ENCODE peak calls at places on chromosomes 16 and 17, in six cellular contexts. U is H9, W is colonic mucosa, X is NB4, I is PC-3, H is Calu3. L is an unnamed sample.
A peak's percentile ranks its signal among the peaks of the same experiment; 100 is the strongest.

GRCh38 chr16:80993293-80993691 is 13.4 kb downstream of the CMC2 start:
- DNase-seq in U (no peak), W (no peak), X (no peak), I (no peak), H (peak; percentile 35), L (peak; percentile 67)

GRCh38 chr17:74785981-74786360 is 9.8 kb upstream of the NAT9 start:
- DNase-seq in U (no peak), W (no peak), X (no peak), I (no peak), H (no peak), L (no peak)

GRCh38 chr16:27215660-27216059 is 12.3 kb downstream of the KDM8 start:
- DNase-seq in U (no peak), W (no peak), X (no peak), I (no peak), H (no peak), L (no peak)

GRCh38 chr17:50585346-50585745 is 24.8 kb downstream of the CACNA1G start:
- DNase-seq in U (no peak), W (no peak), X (no peak), I (no peak), H (no peak), L (no peak)

GRCh38 chr16:69892378-69892777 is 58.8 kb upstream of the CLEC18A start:
- DNase-seq in U (no peak), W (no peak), X (no peak), I (no peak), H (no peak), L (no peak)

GRCh38 chr17:50903604-50904521 is 37.7 kb upstream of the TOB1 start:
- DNase-seq in U (no peak), W (no peak), X (no peak), I (peak; percentile 80), H (no peak), L (peak; percentile 63)

GRCh38 chr17:48715496-48716399 is 6.6 kb downstream of the PRAC1 start:
- DNase-seq in U (no peak), W (peak; percentile 58), X (peak; percentile 30), I (peak; percentile 53), H (no peak), L (no peak)

GRCh38 chr17:2947996-2948550 is 115.3 kb downstream of the OR1D5 start:
- DNase-seq in U (peak; percentile 37), W (no peak), X (no peak), I (no peak), H (no peak), L (no peak)

GRCh38 chr17:50621562-50621961 is 13.1 kb upstream of the ABCC3 start:
- DNase-seq in U (no peak), W (no peak), X (no peak), I (no peak), H (no peak), L (no peak)

GRCh38 chr17:16352303-16352837 is 899 bp downstream of the CENPV start:
- DNase-seq in U (peak; percentile 76), W (peak; percentile 73), X (peak; percentile 68), I (no peak), H (peak; percentile 56), L (peak; percentile 20)

GRCh38 chr17:57422574-57423164 is 166.3 kb downstream of the MSI2 start:
- DNase-seq in U (no peak), W (no peak), X (peak; percentile 79), I (peak; percentile 87), H (no peak), L (peak; percentile 93)

GRCh38 chr16:67529639-67530012 is 997 bp downstream of the RIPOR1 start:
- DNase-seq in U (no peak), W (no peak), X (no peak), I (no peak), H (no peak), L (no peak)

GRCh38 chr16:71929048-71929447 is 33.7 kb downstream of the IST1 start:
- DNase-seq in U (no peak), W (no peak), X (no peak), I (no peak), H (no peak), L (peak; percentile 23)

GRCh38 chr16:83615553-83615952 is 192.2 kb upstream of the HSBP1 start:
- DNase-seq in U (no peak), W (no peak), X (no peak), I (no peak), H (no peak), L (peak; percentile 17)

GRCh38 chr17:47072881-47073280 is 93.8 kb upstream of the RPRML start:
- DNase-seq in U (no peak), W (no peak), X (peak; percentile 53), I (no peak), H (no peak), L (no peak)

GRCh38 chr17:50444841-50445715 is 19.1 kb downstream of the ACSF2 start:
- DNase-seq in U (no peak), W (no peak), X (no peak), I (no peak), H (no peak), L (no peak)

GRCh38 chr16:86219655-86220445 is 290.5 kb upstream of the FOXF1 start:
- DNase-seq in U (no peak), W (no peak), X (no peak), I (no peak), H (no peak), L (peak; percentile 38)

GRCh38 chr16:58449768-58450167 is 50.2 kb upstream of the NDRG4 start:
- DNase-seq in U (no peak), W (no peak), X (peak; percentile 88), I (no peak), H (no peak), L (no peak)

GRCh38 chr16:65318138-65318537 is 196.3 kb upstream of the CDH11 start:
- DNase-seq in U (peak; percentile 42), W (no peak), X (no peak), I (no peak), H (no peak), L (no peak)

DNA sequence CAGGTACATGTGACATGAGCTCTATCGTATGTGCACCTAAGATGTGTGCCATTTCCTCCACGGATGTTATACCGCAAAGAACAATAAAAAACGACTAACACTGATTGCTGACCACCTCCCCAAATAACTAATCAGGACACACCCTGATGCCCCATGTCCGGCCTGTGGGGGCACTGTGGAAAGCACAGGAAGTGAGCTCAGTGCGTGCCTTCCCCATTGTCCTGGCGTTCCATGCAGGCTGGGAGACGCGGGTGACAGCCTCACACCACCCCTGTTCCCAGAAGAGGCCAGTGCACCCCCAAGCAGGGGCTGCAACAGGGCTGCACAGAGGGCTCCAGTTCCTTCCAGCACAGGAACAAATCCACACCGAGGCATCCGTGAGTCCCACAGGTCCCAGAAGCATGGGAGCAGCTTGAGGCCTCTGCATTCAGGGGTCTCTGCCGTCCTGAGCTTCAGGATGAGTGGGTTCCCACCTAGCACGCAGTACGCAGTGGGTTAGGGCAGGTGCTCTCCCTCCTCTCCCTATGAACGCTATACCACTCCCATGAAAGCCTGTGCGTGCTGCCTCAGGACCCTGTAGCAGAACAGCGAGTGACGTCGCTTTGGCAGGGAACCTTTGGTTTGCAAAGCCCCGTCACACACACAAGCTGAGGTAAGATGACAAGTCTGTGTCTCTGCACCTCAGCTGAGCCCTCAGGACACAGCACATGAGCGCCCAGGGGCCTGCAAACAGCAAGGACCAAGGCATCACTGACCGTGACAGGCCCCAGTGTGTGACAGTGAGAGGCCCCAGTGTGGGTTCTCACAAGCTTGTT is 117.7 kb downstream of the ZNF778 start:
- DNase-seq in U (no peak), W (no peak), X (no peak), I (no peak), H (no peak), L (no peak)
- TF ChIP-seq CTCF in U (peak; percentile 38), W (no peak), X (no peak), I (peak; percentile 15), H (no peak), L (no peak)

GRCh38 chr17:77266213-77266612 is 125.4 kb downstream of the SEC14L1 start:
- DNase-seq in U (peak; percentile 41), W (no peak), X (no peak), I (no peak), H (no peak), L (no peak)

GRCh38 chr17:77264617-77265230 is 124.0 kb downstream of the SEC14L1 start:
- DNase-seq in U (peak; percentile 38), W (no peak), X (no peak), I (no peak), H (no peak), L (no peak)

GRCh38 chr17:77271421-77271820 is 130.7 kb downstream of the SEC14L1 start:
- DNase-seq in U (no peak), W (no peak), X (no peak), I (no peak), H (no peak), L (no peak)

GRCh38 chr17:77269696-77270681 is 129.2 kb downstream of the SEC14L1 start:
- DNase-seq in U (no peak), W (no peak), X (no peak), I (peak; percentile 43), H (peak; percentile 28), L (no peak)

DNA sequence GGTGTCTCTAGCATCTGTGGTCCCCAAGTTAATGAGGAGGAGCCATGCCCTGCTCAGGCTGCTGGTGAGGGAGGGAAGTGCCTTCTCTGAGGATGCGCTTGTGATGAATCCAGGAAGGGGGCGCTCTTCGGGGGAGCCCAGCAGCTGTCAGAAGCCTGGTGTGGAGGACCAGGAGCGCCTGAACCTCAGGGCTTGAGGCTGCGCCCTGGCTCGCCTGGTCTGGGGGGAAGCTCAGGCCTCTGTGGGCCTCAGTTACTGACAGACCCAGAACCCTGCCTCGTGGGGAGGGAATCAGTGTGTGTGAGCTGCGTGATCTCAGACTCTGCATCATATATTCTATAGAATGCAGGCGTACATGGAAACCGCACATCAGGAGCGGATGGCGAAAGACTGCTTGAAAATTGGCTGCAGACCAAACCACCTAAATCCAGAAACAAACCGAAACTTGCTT is 126.1 kb downstream of the SEC14L1 start:
- DNase-seq in U (peak; percentile 85), W (no peak), X (peak; percentile 55), I (no peak), H (no peak), L (peak; percentile 69)
- TF ChIP-seq CTCF in U (peak; percentile 71), W (no peak), X (peak; percentile 54), I (peak; percentile 60), H (no peak), L (no peak)

GRCh38 chr17:72825218-72825617 is 267.3 kb downstream of the SLC39A11 start:
- DNase-seq in U (no peak), W (no peak), X (no peak), I (no peak), H (no peak), L (no peak)

GRCh38 chr17:72826602-72827001 is 265.9 kb downstream of the SLC39A11 start:
- DNase-seq in U (no peak), W (no peak), X (no peak), I (peak; percentile 63), H (no peak), L (no peak)

DNA sequence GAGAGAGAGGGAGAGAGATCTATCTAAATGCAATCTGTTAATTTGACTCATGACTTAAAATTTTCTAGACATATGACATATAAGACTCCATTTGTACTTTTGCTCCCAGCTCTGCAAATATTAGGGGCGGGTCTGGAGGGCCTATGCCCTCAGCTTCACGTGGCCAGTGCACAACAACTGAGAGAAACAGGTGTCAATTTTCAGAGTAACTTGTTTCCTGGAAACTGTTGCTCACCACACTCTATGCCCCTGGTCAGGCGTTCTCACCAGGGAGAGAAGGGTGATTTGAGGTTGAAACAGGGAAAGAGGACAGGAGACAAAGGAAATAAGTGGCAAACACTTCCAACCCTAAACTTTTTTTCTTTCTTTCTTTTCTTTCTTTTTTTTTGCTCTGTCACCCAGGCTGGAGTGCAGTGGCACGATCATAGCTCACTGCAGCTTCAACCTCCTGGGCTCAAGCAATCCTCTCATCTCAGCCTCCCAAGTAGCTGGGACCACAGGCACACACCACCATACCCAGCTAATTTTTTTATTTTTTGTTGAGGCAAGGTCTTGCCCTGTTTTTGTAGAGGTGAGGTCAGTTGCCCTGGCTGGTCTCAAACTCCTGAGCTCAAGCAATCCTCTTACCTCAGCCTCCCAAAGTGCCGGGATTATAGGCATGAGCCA is 270.0 kb downstream of the SLC39A11 start:
- DNase-seq in U (no peak), W (no peak), X (no peak), I (peak; percentile 20), H (peak; percentile 46), L (no peak)
- TF ChIP-seq CTCF in U (no peak), W (no peak), X (no peak), I (no peak), H (no peak), L (no peak)

GRCh38 chr17:34626141-34626681 is 46.8 kb downstream of the TMEM132E start:
- DNase-seq in U (peak; percentile 80), W (no peak), X (no peak), I (no peak), H (no peak), L (no peak)
- TF ChIP-seq CTCF in U (no peak), W (no peak), X (no peak), I (no peak), H (no peak), L (no peak)